ENCODE peak calls at places on chromosomes 16 and 17, in five cellular contexts. G, C, B, R and X are unnamed samples.

GRCh38 chr17:76716834-76717205 is 6.1 kb upstream of the MXRA7 start:
- DNase-seq in G (no peak), R (no peak), C (no peak), B (no peak), X (no peak)

GRCh38 chr17:68709995-68710780 is 109.0 kb upstream of the FAM20A start:
- DNase-seq in C (no peak), R (no peak), B (no peak), G (no peak), X (no peak)

GRCh38 chr16:85348921-85349334 is 236.7 kb upstream of the CIBAR2 start:
- DNase-seq in G (no peak), C (no peak), B (no peak), R (no peak), X (no peak)

GRCh38 chr17:82300707-82301270 is 16.6 kb downstream of the CD7 start:
- DNase-seq in G (peak), R (no peak), B (no peak), C (no peak), X (no peak)

GRCh38 chr17:74959826-74960738 is 12.5 kb downstream of the HID1 start:
- DNase-seq in B (no peak), R (no peak), G (no peak), C (no peak), X (no peak)

GRCh38 chr16:24119807-24120206 is 136.3 kb upstream of the CACNG3 start:
- DNase-seq in B (no peak), G (no peak), R (no peak), C (no peak), X (no peak)

GRCh38 chr16:425740-426114 is 278 bp downstream of the RAB11FIP3 start:
- DNase-seq in C (no peak), R (no peak), G (peak), B (no peak), X (no peak)

GRCh38 chr17:35152741-35153140 is 5.1 kb downstream of the UNC45B start:
- DNase-seq in G (no peak), C (no peak), B (no peak), R (no peak), X (no peak)

GRCh38 chr17:31051517-31051916 is 43.3 kb upstream of the NF1 start:
- DNase-seq in R (no peak), C (no peak), B (no peak), G (no peak), X (no peak)

GRCh38 chr17:75315541-75316243 is 26.5 kb upstream of the SLC25A19 start:
- DNase-seq in G (no peak), C (no peak), B (no peak), R (no peak), X (no peak)

GRCh38 chr17:21019976-21020575 is 22.7 kb downstream of the USP22 start:
- DNase-seq in C (no peak), R (no peak), B (no peak), G (peak), X (no peak)

GRCh38 chr17:50459756-50460155 is 8.9 kb downstream of the CHAD start:
- DNase-seq in B (no peak), G (no peak), C (no peak), R (no peak), X (no peak)

GRCh38 chr16:20971420-20971819 is 70.8 kb downstream of the LYRM1 start:
- DNase-seq in G (no peak), B (no peak), C (no peak), R (no peak), X (no peak)

GRCh38 chr16:82655315-82655714 is 28.5 kb downstream of the CDH13 start:
- DNase-seq in B (no peak), C (no peak), G (no peak), R (no peak), X (peak)

GRCh38 chr17:71260366-71260765 is 860.5 kb upstream of the SOX9 start:
- DNase-seq in B (no peak), R (no peak), C (no peak), G (no peak), X (no peak)

GRCh38 chr17:39899215-39899614 is 19.2 kb downstream of the GSDMB start:
- DNase-seq in B (no peak), G (no peak), R (no peak), C (no peak), X (no peak)

GRCh38 chr16:84700518-84701277 is 898 bp downstream of the USP10 start:
- DNase-seq in G (no peak), C (no peak), R (no peak), B (no peak), X (no peak)

GRCh38 chr16:81280393-81280792 is 34.4 kb upstream of the GAN start:
- DNase-seq in R (no peak), B (no peak), C (no peak), G (no peak), X (no peak)

GRCh38 chr17:43418441-43419374 is 19.9 kb downstream of the ARL4D start:
- DNase-seq in B (peak), C (no peak), G (peak), R (no peak), X (no peak)

GRCh38 chr17:71828182-71828596 is 292.6 kb upstream of the SOX9 start:
- DNase-seq in C (peak), R (peak), G (peak), B (no peak), X (no peak)

GRCh38 chr16:85428168-85428898 is 184.8 kb upstream of the GSE1 start:
- DNase-seq in C (no peak), R (no peak), G (peak), B (no peak), X (no peak)

GRCh38 chr16:86946396-86946795 is 368.0 kb downstream of the FOXL1 start:
- DNase-seq in C (no peak), R (peak), B (peak), G (no peak), X (no peak)

GRCh38 chr17:76243826-76244679 is 3.8 kb upstream of the RNF157 start:
- DNase-seq in R (no peak), C (no peak), G (no peak), B (no peak), X (no peak)

GRCh38 chr16:83940157-83940556 is 12.9 kb upstream of the OSGIN1 start:
- DNase-seq in B (no peak), R (no peak), C (no peak), G (no peak), X (no peak)

GRCh38 chr16:79863128-79864031 is 262.8 kb upstream of the MAF start:
- DNase-seq in G (no peak), B (no peak), R (no peak), C (no peak), X (no peak)

GRCh38 chr16:15961060-15961511 is 11.7 kb downstream of the ABCC1 start:
- DNase-seq in C (no peak), B (no peak), G (no peak), R (no peak), X (peak)

DNA sequence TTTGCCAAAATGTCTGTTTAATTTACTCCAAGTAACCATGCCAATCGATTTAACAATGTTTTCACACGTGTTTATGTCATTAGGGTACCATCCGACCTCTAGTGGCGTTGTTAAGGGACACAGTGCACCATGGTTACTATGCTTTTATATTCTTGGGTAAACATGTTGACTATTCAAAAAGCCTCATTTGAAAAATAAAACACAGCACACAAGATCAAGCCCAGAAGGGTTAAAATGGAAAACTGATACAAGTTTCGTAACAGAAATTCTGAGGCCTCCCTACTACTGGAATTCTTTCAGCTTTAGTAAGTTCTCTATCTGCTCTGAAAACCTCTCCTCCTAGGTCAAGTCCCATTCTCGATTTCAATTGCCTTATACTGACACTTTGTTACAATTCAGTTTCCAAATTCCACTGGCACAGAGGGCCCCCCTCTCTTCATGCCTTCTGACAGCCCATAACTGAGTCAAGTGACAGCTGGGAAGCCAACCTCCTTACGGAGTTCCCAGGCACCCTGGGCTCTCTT is 2.1 kb downstream of the CFAP20 start:
- DNase-seq in R (no peak), B (peak), C (no peak), G (no peak), X (no peak)
- TF ChIP-seq SUZ12 in R (no peak), B (no peak), C (no peak), G (no peak), X (no peak)

GRCh38 chr17:73072254-73072962 is 20.1 kb downstream of the SLC39A11 start:
- DNase-seq in G (no peak), B (no peak), R (no peak), C (no peak), X (no peak)
- TF ChIP-seq SUZ12 in G (no peak), B (no peak), R (no peak), C (no peak), X (no peak)

GRCh38 chr16:29312835-29313558 is 93.5 kb downstream of the NPIPB11 start:
- DNase-seq in R (no peak), B (no peak), G (no peak), C (no peak), X (no peak)
- TF ChIP-seq SUZ12 in R (no peak), B (no peak), G (no peak), C (no peak), X (no peak)

DNA sequence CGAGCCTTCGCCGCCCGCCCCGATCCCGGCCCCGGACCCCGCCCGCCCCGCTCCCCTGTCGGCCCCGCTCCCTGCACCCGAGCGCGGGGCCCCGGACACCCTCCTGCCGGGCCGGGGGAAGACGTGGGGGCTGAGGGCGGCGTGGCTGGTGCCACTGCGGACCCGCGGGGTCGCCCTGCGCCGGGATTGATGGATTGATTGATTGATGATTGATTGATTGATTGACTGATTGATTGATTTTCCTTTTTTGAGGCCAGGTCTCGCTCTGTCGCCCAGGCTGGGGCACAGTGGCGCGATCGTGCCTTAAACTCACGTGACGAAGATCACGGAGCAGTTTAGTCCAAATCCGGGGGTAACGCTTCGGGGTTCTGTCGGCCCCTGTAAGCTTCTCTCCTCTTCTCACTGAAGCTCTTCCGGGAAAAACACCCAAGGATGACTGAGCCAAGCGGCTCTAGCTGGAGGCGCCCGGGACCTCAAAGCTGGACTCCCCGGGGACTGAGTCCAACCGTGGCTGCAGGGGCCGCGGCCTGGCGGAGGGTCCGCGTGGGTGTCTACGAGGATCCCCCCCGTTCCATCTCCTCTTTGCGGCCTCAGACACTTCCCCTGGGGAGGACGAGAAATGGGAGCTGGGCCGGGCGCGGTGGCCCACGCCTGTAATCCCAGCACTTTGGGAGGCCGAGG is 40.2 kb upstream of the BHLHA9 start:
- DNase-seq in C (no peak), R (no peak), G (no peak), B (no peak), X (no peak)
- TF ChIP-seq SUZ12 in C (no peak), R (no peak), G (no peak), B (no peak), X (no peak)

DNA sequence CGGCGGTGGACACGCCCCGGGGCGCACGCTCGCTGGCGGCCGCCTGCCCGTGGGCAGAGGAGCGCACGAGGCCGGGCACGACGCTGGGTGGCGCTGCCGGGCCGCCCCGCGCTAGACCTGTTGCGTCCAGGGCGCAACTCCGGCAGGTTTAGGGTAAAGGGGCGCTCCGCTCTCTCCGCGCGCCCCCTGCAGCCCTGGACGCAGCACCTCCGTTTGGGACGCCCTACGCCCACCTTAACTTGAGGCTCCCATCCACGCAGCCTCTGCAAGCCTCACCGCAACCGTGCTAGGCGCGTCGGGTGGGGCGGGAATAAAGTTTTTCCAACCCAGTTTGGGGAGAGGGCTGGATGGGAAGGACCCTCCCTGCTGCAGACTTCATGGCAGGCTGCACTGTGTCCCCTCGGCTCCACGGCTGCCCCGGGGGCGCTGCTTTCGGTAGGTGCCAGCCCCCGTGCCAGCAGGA is 299 bp upstream of the SYT17 start:
- DNase-seq in C (peak), G (peak), R (peak), B (peak), X (no peak)
- TF ChIP-seq SUZ12 in C (no peak), G (no peak), R (peak), B (no peak), X (no peak)

GRCh38 chr16:57089406-57089805 is 3.0 kb upstream of the CPNE2 start:
- DNase-seq in R (no peak), G (no peak), B (no peak), C (no peak), X (no peak)
- TF ChIP-seq SUZ12 in R (no peak), G (no peak), B (no peak), C (no peak), X (no peak)